ENCODE peak calls at places on chromosome 3, in five cellular contexts. Q is activated CD4-positive, alpha-beta T cell treated with anti-CD3 and anti-CD28 coated beads for 1 hour; V is NCI-H774; P is kidney tubule cell; J is fibroblast of lung. Y is an unnamed sample.
A peak's percentile ranks its signal among the peaks of the same experiment; 100 is the strongest.

GRCh38 chr3:16883057-16883725 is 1.6 kb upstream of the PLCL2 start:
- DNase-seq in Q (no peak), V (no peak), P (no peak), J (peak; percentile 60), Y (no peak)

GRCh38 chr3:136789976-136790375 is 28.9 kb upstream of the SLC35G2 start:
- DNase-seq in Q (no peak), V (no peak), P (no peak), J (no peak), Y (no peak)

GRCh38 chr3:177589921-177590336 is 392.6 kb upstream of the TBL1XR1 start:
- DNase-seq in Q (no peak), V (peak; percentile 50), P (peak; percentile 98), J (peak; percentile 88), Y (no peak)

GRCh38 chr3:11377726-11378125 is 105.5 kb downstream of the ATG7 start:
- DNase-seq in Q (no peak), V (no peak), P (no peak), J (no peak), Y (no peak)

GRCh38 chr3:38773528-38773927 is 42.5 kb downstream of the SCN10A start:
- DNase-seq in Q (no peak), V (no peak), P (no peak), J (no peak), Y (no peak)

GRCh38 chr3:176578316-176578715 is 619.0 kb downstream of the TBL1XR1 start:
- DNase-seq in Q (no peak), V (no peak), P (no peak), J (no peak), Y (no peak)

GRCh38 chr3:58388550-58389061 is 45.0 kb downstream of the PDHB start:
- DNase-seq in Q (no peak), V (no peak), P (peak; percentile 25), J (peak; percentile 87), Y (no peak)

GRCh38 chr3:191300422-191300821 is 28.8 kb upstream of the CCDC50 start:
- DNase-seq in Q (no peak), V (no peak), P (no peak), J (no peak), Y (no peak)

GRCh38 chr3:131602011-131602779 is 99.4 kb upstream of the MRPL3 start:
- DNase-seq in Q (no peak), V (no peak), P (peak; percentile 93), J (no peak), Y (no peak)

GRCh38 chr3:76138921-76139320 is 353.6 kb upstream of the ZNF717 start:
- DNase-seq in Q (no peak), V (no peak), P (no peak), J (no peak), Y (no peak)

GRCh38 chr3:67601385-67601784 is 53.0 kb downstream of the SUCLG2 start:
- DNase-seq in Q (no peak), V (no peak), P (no peak), J (no peak), Y (no peak)

GRCh38 chr3:119469378-119470189 is 821 bp downstream of the POGLUT1 start:
- DNase-seq in Q (no peak), V (no peak), P (peak; percentile 30), J (peak; percentile 34), Y (no peak)

GRCh38 chr3:94024385-94024784 is 4.0 kb downstream of the STX19 start:
- DNase-seq in Q (no peak), V (no peak), P (no peak), J (peak; percentile 56), Y (no peak)